ENCODE peak calls at places on chromosome 16, in four cellular contexts. K, H, M and Y are unnamed samples.
A peak's percentile ranks its signal among the peaks of the same experiment; 100 is the strongest.

GRCh38 chr16:12971216-12971615 is 69.8 kb downstream of the SHISA9 start:
- DNase-seq in H (no peak), K (no peak), M (no peak), Y (no peak)

GRCh38 chr16:80591071-80591935 is 50.5 kb downstream of the DYNLRB2 start:
- DNase-seq in M (no peak), K (no peak), H (no peak), Y (no peak)

GRCh38 chr16:86662195-86662594 is 83.8 kb downstream of the FOXL1 start:
- DNase-seq in H (no peak), K (no peak), M (no peak), Y (no peak)

GRCh38 chr16:66935319-66936011 is at the start of gene CES2:
- DNase-seq in M (peak; percentile 93), K (peak; percentile 83), H (no peak), Y (peak; percentile 91)

GRCh38 chr16:19210175-19210924 is 42.3 kb downstream of the SYT17 start:
- DNase-seq in H (no peak), K (no peak), M (no peak), Y (no peak)

GRCh38 chr16:12341423-12341822 is 364.9 kb downstream of the SNX29 start:
- DNase-seq in H (peak; percentile 47), K (no peak), M (no peak), Y (no peak)

GRCh38 chr16:912684-913613 is 57.8 kb downstream of the LMF1 start:
- DNase-seq in K (no peak), H (no peak), M (no peak), Y (no peak)

GRCh38 chr16:1537763-1538289 is 4.4 kb downstream of the TMEM204 start:
- DNase-seq in H (no peak), K (no peak), M (no peak), Y (peak; percentile 67)

GRCh38 chr16:61665512-61665911 is 370.7 kb downstream of the CDH8 start:
- DNase-seq in K (no peak), M (no peak), H (no peak), Y (no peak)

GRCh38 chr16:28538733-28539596 is at the start of gene NUPR1:
- DNase-seq in K (no peak), M (peak; percentile 94), H (peak; percentile 75), Y (peak; percentile 95)

GRCh38 chr16:13928644-13929043 is 8.7 kb downstream of the ERCC4 start:
- DNase-seq in H (no peak), K (no peak), M (no peak), Y (no peak)

GRCh38 chr16:64470916-64471315 is 650.9 kb downstream of the CDH11 start:
- DNase-seq in K (no peak), H (no peak), M (no peak), Y (no peak)

GRCh38 chr16:85653226-85653917 is 35.4 kb downstream of the GINS2 start:
- DNase-seq in K (no peak), H (no peak), M (no peak), Y (peak; percentile 83)

GRCh38 chr16:84266451-84266850 is 26.6 kb upstream of the KCNG4 start:
- DNase-seq in H (no peak), K (no peak), M (peak; percentile 20), Y (no peak)

GRCh38 chr16:87979352-87979751 is 28.1 kb downstream of the BANP start:
- DNase-seq in H (no peak), K (no peak), M (no peak), Y (no peak)

GRCh38 chr16:17177242-17177967 is 293.4 kb downstream of the XYLT1 start:
- DNase-seq in K (no peak), H (no peak), M (no peak), Y (no peak)

GRCh38 chr16:83227336-83227735 is 580.4 kb upstream of the HSBP1 start:
- DNase-seq in M (no peak), H (no peak), K (no peak), Y (no peak)

GRCh38 chr16:71885261-71885650 is 1.3 kb upstream of the ZNF821 start:
- DNase-seq in H (no peak), K (no peak), M (no peak), Y (no peak)

GRCh38 chr16:89484088-89484501 is 6.3 kb downstream of the ANKRD11 start:
- DNase-seq in K (no peak), H (no peak), M (no peak), Y (no peak)

GRCh38 chr16:53022374-53022773 is 30.3 kb downstream of the CHD9NB start:
- DNase-seq in H (peak; percentile 13), M (peak; percentile 33), K (no peak), Y (no peak)

GRCh38 chr16:58533751-58534470 is 18.6 kb downstream of the SETD6 start:
- DNase-seq in K (no peak), M (no peak), H (no peak), Y (no peak)

GRCh38 chr16:28879261-28879840 is 1.1 kb downstream of the ATP2A1 start:
- DNase-seq in H (no peak), M (peak; percentile 22), K (no peak), Y (peak; percentile 68)

GRCh38 chr16:90020838-90021382 is 1.7 kb upstream of the DBNDD1 start:
- DNase-seq in M (no peak), H (no peak), K (no peak), Y (no peak)

GRCh38 chr16:50821586-50821985 is 79.7 kb downstream of the CYLD start:
- DNase-seq in H (no peak), M (no peak), K (no peak), Y (no peak)

GRCh38 chr16:86634290-86634689 is 55.9 kb downstream of the FOXL1 start:
- DNase-seq in K (no peak), M (no peak), H (no peak), Y (no peak)

GRCh38 chr16:69601250-69601649 is 35.5 kb downstream of the NFAT5 start:
- DNase-seq in M (no peak), K (no peak), H (no peak), Y (no peak)

GRCh38 chr16:29826342-29826695 is 6.1 kb downstream of the MVP start:
- DNase-seq in H (no peak), K (no peak), M (no peak), Y (no peak)

GRCh38 chr16:77057161-77057736 is 133.7 kb upstream of the MON1B start:
- DNase-seq in K (no peak), H (no peak), M (no peak), Y (no peak)

GRCh38 chr16:81575307-81575706 is 130.7 kb downstream of the CMIP start:
- DNase-seq in M (no peak), K (no peak), H (no peak), Y (no peak)

GRCh38 chr16:11632455-11632921 is 35.8 kb upstream of the SNN start:
- DNase-seq in K (peak; percentile 78), H (no peak), M (peak; percentile 35), Y (peak; percentile 96)

GRCh38 chr16:51553910-51554309 is 402.8 kb upstream of the SALL1 start:
- DNase-seq in H (no peak), K (no peak), M (no peak), Y (no peak)

GRCh38 chr16:578870-579405 is 9.2 kb downstream of the PIGQ start:
- DNase-seq in H (peak; percentile 30), K (peak; percentile 93), M (peak; percentile 79), Y (peak; percentile 90)

GRCh38 chr16:77896357-77896972 is 108.1 kb downstream of the VAT1L start:
- DNase-seq in M (no peak), H (no peak), K (no peak), Y (no peak)

GRCh38 chr16:55759983-55760664 is 72.8 kb downstream of the CES1 start:
- DNase-seq in M (no peak), K (no peak), H (no peak), Y (no peak)

GRCh38 chr16:9091867-9092281 is 430 bp downstream of the HAPSTR1 start:
- DNase-seq in M (peak; percentile 47), H (no peak), K (peak; percentile 94), Y (peak; percentile 90)

GRCh38 chr16:5314377-5314776 is 216.8 kb upstream of the EEF2KMT start:
- DNase-seq in M (no peak), K (no peak), H (no peak), Y (no peak)
- H3K9me3 ChIP-seq in M (no peaks in the 10 kb centered on the region), K (peaks cover 2% of the 10 kb centered on the region), H (no peaks in the 10 kb centered on the region), Y (no peaks in the 10 kb centered on the region)

DNA sequence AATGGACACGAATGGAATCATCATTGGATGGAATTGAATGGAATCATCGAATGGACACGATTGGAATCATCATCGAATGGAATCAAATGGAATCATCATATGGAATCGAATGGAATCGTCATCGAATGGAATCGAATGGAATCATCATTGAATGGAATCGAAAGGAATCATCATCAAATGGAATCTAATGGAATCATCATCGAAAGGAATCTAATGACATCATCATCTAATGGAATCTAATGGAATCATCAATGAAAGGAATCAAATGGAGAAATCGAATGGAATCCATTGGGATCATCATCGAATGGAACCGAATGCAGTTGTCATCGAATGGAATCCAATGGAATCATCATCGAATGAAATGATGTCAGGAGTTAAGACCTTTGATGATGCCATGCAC is 154.9 kb downstream of the SHCBP1 start:
- DNase-seq in K (no peak), H (no peak), M (no peak), Y (no peak)
- H3K9me3 ChIP-seq in K (peaks cover 56% of the 10 kb centered on the region), H (no peaks in the 10 kb centered on the region), M (peaks cover 1% of the 10 kb centered on the region), Y (peaks cover 35% of the 10 kb centered on the region)

DNA sequence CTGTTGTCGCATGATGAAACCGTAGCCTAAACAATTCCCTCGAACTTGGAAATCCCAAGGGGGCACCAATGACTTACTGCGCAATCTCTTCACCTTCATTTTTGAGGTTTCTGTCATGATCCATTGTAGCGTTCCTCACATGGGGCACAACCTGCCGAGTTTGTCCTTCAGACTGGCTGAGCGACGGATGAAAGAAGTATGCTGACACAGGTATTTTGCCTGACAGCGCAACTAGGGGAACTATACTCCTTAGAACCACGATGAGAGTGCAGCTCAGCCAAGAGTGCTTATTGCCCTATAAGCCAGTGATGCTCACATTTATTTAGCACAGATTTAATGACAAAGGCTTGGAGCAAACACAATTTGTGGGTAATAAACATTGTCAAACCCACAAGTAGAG is 106.3 kb upstream of the ZNF267 start:
- DNase-seq in M (no peak), K (no peak), H (no peak), Y (no peak)
- H3K9me3 ChIP-seq in M (peaks cover 84% of the 10 kb centered on the region), K (peaks cover 100% of the 10 kb centered on the region), H (peaks cover 33% of the 10 kb centered on the region), Y (peaks cover 61% of the 10 kb centered on the region)

GRCh38 chr16:3289998-3290673 is 6.8 kb downstream of the ZNF263 start:
- DNase-seq in K (no peak), M (no peak), H (no peak), Y (no peak)
- H3K9me3 ChIP-seq in K (peaks cover 99% of the 10 kb centered on the region), M (peaks cover 84% of the 10 kb centered on the region), H (peaks cover 89% of the 10 kb centered on the region), Y (peaks cover 30% of the 10 kb centered on the region)

GRCh38 chr16:35305476-35305875 is 1846.1 kb downstream of the TP53TG3F start:
- DNase-seq in H (no peak), M (no peak), K (no peak), Y (no peak)

GRCh38 chr16:35310999-35311398 is 1851.6 kb downstream of the TP53TG3F start:
- DNase-seq in M (no peak), H (no peak), K (no peak), Y (peak; percentile 54)

GRCh38 chr16:35308674-35309073 is 1849.3 kb downstream of the TP53TG3F start:
- DNase-seq in H (no peak), M (no peak), K (no peak), Y (no peak)

GRCh38 chr16:35302859-35303258 is 1843.4 kb downstream of the TP53TG3F start:
- DNase-seq in M (no peak), K (no peak), H (no peak), Y (no peak)

DNA sequence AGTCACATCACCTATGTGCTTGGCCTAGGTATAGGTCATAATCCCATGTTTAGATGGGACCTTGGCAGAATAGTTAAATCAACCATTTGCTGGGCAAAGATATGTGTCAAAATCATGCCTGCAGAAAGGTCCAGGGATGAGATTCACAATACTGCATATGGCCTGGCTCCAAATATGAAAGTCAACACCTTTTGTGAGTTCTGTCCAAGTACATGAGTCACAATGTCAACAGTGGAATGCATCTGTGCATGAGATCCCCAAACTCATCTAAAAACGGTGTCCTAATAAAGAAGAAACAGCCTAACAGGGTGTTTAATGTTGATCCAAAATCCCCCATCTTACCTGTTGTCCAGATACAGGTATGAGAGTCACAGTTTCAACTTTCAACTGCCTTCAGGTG is 1847.5 kb downstream of the TP53TG3F start:
- DNase-seq in H (no peak), K (no peak), M (no peak), Y (no peak)
- H3K9me3 ChIP-seq in H (no peaks in the 10 kb centered on the region), K (peaks cover 44% of the 10 kb centered on the region), M (no peaks in the 10 kb centered on the region), Y (peaks cover 7% of the 10 kb centered on the region)